ENCODE peak calls at places on chromosome 18, in six cellular contexts. Y is natural killer cell, M is left ventricle myocardium inferior, J is HL-60, N is AG10803, I is glutamatergic neuron. R is an unnamed sample.

GRCh38 chr18:44589709-44590108 is 91.0 kb upstream of the SETBP1 start:
- DNase-seq in Y (no peak), M (no peak), N (peak; percentile 88), I (no peak), J (no peak), R (no peak)

GRCh38 chr18:73774836-73775509 is 372.7 kb downstream of the FBXO15 start:
- DNase-seq in M (no peak), I (no peak), N (no peak), Y (no peak), J (no peak), R (no peak)

GRCh38 chr18:76496200-76496890 is 1.3 kb upstream of the ZNF516 start:
- DNase-seq in M (peak; percentile 67), Y (peak; percentile 60), N (peak; percentile 71), I (peak; percentile 77), J (peak; percentile 94), R (peak; percentile 80)

GRCh38 chr18:61400714-61401113 is 67.5 kb downstream of the CDH20 start:
- DNase-seq in Y (no peak), J (no peak), I (no peak), N (peak; percentile 69), M (no peak), R (no peak)

GRCh38 chr18:53739700-53740099 is 484.8 kb downstream of the MBD2 start:
- DNase-seq in J (no peak), N (no peak), Y (no peak), M (no peak), I (no peak), R (no peak)

GRCh38 chr18:28045176-28045810 is 131.6 kb downstream of the CDH2 start:
- DNase-seq in N (peak; percentile 70), I (no peak), M (no peak), J (no peak), Y (no peak), R (no peak)

GRCh38 chr18:72544092-72544886 is at the start of gene CBLN2:
- DNase-seq in I (peak; percentile 93), Y (no peak), M (no peak), J (peak; percentile 63), N (peak; percentile 30), R (no peak)

GRCh38 chr18:80137137-80137536 is 28.1 kb downstream of the ADNP2 start:
- DNase-seq in Y (no peak), M (no peak), J (no peak), N (no peak), I (peak; percentile 43), R (no peak)

GRCh38 chr18:12911025-12911927 is 27.2 kb upstream of the PTPN2 start:
- DNase-seq in M (peak; percentile 32), I (peak; percentile 60), Y (peak; percentile 70), N (peak; percentile 3), J (no peak), R (no peak)

GRCh38 chr18:63365909-63366269 is 1.1 kb downstream of the KDSR start:
- DNase-seq in I (no peak), Y (no peak), J (no peak), N (peak; percentile 12), M (no peak), R (no peak)

GRCh38 chr18:44744206-44745180 is 63.8 kb downstream of the SETBP1 start:
- DNase-seq in M (peak; percentile 43), N (no peak), J (no peak), I (peak; percentile 77), Y (no peak), R (no peak)

GRCh38 chr18:58015045-58015444 is 29.0 kb upstream of the NEDD4L start:
- DNase-seq in J (no peak), Y (no peak), I (no peak), N (no peak), M (no peak), R (no peak)

GRCh38 chr18:55328301-55328700 is 259.7 kb downstream of the TCF4 start:
- DNase-seq in I (no peak), Y (no peak), J (no peak), M (no peak), N (peak; percentile 41), R (no peak)

GRCh38 chr18:44924750-44925534 is 244.3 kb downstream of the SETBP1 start:
- DNase-seq in M (no peak), J (no peak), N (no peak), Y (no peak), I (no peak), R (no peak)

GRCh38 chr18:37298816-37299215 is 266.8 kb downstream of the CELF4 start:
- DNase-seq in J (no peak), I (no peak), N (no peak), M (no peak), Y (no peak), R (peak; percentile 30)

GRCh38 chr18:49562481-49563129 is 748 bp downstream of the LIPG start:
- DNase-seq in N (no peak), M (no peak), I (no peak), Y (no peak), J (no peak), R (no peak)

GRCh38 chr18:49565101-49565500 is 3.2 kb downstream of the LIPG start:
- DNase-seq in N (no peak), M (no peak), J (no peak), I (no peak), Y (no peak), R (no peak)

GRCh38 chr18:49564435-49564834 is 2.6 kb downstream of the LIPG start:
- DNase-seq in M (no peak), I (no peak), J (no peak), Y (no peak), N (no peak), R (no peak)

GRCh38 chr18:49563130-49563540 is 1.3 kb downstream of the LIPG start:
- DNase-seq in J (no peak), Y (no peak), N (no peak), I (no peak), M (no peak), R (no peak)

DNA sequence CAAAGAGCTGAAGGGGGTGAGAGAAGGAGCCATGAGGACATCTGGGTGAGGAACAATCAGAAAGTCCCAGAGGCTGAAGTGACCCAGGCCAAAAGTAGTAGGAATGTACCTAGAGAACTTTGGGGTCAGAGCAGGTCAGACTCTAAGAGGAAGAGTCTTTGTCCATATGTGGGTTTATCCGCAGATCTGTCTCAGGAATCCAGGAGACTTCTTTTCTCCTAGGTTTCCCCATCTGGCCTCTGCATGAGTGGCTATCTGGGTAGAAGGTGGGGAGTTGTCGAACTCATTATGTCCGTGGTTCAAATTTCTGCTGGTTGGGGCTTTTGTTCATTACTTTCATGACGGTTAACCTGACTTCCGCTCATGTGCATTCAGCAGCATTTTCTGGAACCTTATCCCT is 1.8 kb downstream of the LIPG start:
- DNase-seq in Y (no peak), M (no peak), J (no peak), N (no peak), I (no peak), R (no peak)
- TF ChIP-seq CTCF in Y (no peak), M (no peak), J (no peak), N (no peak), I (no peak), R (no peak)

GRCh38 chr18:66548747-66549146 is 55.1 kb downstream of the CDH19 start:
- DNase-seq in I (no peak), Y (no peak), N (no peak), J (no peak), M (no peak), R (no peak)
- TF ChIP-seq CTCF in I (peak; percentile 57), Y (no peak), N (no peak), J (no peak), M (no peak), R (no peak)

DNA sequence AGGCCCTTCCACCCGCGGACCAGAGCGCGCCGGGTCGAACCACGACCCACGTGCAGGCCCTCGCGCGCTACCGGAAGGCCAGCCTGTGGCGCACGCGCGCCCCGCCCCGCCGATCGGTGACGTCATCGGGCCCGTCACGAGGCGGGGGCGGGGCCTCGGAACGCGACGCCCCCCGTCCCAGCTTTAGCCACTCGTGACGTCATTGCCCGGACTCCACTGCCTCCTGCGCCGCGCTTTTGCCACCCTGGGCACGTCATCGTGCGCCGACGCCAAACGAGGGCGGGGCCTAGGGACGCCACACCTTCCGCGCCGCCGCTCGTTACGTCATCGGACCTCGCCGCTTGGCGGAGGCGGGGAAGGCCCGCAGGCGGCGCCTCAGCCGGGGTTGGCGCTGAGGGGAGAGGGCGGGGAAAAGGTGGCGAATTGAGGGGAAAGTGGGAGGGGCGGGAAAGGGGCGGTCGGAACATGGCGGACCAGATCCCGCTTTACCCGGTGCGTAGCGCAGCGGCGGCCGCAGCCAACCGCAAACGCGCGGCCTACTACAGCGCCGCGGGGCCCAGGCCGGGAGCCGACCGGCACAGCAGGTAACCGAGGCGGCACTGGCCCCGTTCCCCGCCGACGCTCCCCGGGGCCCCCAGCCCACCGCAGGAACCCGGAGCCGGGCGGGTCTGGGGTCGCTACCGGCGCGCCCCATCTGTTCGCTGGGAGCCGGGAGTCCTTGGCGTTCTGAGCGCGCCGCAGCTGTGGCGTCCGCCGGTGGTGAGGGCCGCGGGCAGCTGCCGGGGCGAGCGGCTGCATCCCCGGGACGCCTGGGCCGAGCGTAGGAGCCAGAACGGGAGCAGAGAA is at the start of gene ATP9B:
- DNase-seq in Y (peak; percentile 100), M (peak; percentile 94), N (peak; percentile 96), I (peak; percentile 99), J (peak; percentile 99), R (peak; percentile 99)
- TF ChIP-seq CTCF in Y (no peak), M (peak; percentile 30), N (no peak), I (peak; percentile 13), J (no peak), R (no peak)

DNA sequence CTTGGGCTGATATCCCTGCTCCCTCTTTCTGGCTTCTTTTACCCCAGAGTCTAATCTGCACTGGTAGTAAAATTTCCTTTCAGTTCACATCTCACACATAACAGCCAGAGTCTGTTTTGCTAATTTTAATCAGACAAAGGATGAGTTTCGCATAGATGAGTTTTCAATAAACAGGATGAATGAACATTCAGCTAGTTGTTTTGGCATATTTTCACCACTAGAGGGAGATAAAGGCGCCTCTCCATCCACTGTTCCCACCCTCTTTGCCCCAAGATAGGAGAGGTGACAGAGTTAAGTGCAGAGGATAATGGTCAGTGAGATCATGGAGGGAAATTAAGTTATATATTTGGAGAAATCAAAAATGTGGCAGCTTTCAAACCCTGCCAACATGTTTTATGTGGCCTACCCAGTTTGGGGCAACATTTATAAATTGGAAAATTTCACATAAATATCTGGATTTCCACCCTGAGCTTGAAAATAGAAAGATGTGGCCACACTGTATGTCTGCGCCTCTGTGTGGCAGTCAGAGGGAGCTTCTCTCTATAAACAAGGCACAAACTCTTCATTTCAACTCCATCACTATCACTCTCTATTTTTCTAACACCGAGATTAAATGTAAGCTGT is 48.5 kb upstream of the DTNA start:
- DNase-seq in I (no peak), J (peak; percentile 30), N (peak; percentile 46), M (no peak), Y (no peak), R (no peak)
- TF ChIP-seq CTCF in I (peak; percentile 91), J (peak; percentile 95), N (peak; percentile 88), M (peak; percentile 81), Y (peak; percentile 94), R (peak; percentile 92)

R was measured in CD14-positive monocyte.